ENCODE peak calls at places on chromosomes 6 and 20, in four cellular contexts. One of them, this sample, is unnamed.
A peak's percentile ranks its signal among the peaks of the same experiment; 100 is the strongest.

GRCh38 chr20:51536116-51537069 is 6.1 kb downstream of the NFATC2 start:
- DNase-seq in AG04450: no peak
- DNase-seq in neural crest cell: no peak
- DNase-seq in uterus: no peak
- DNase-seq in this sample: no peak

GRCh38 chr6:75882734-75883133 is 133.7 kb downstream of the MYO6 start:
- DNase-seq in AG04450: peak; percentile 21
- DNase-seq in neural crest cell: no peak
- DNase-seq in uterus: no peak
- DNase-seq in this sample: no peak

GRCh38 chr20:35296101-35296554 is 3.9 kb upstream of the FAM83C start:
- DNase-seq in AG04450: no peak
- DNase-seq in neural crest cell: no peak
- DNase-seq in uterus: no peak
- DNase-seq in this sample: no peak

GRCh38 chr6:84641076-84641475 is 123.3 kb downstream of the TBX18 start:
- DNase-seq in AG04450: no peak
- DNase-seq in neural crest cell: no peak
- DNase-seq in uterus: no peak
- DNase-seq in this sample: no peak

GRCh38 chr20:57849126-57849867 is 139.5 kb upstream of the PMEPA1 start:
- DNase-seq in AG04450: no peak
- DNase-seq in neural crest cell: no peak
- DNase-seq in uterus: no peak
- DNase-seq in this sample: peak; percentile 42

GRCh38 chr20:62524486-62524885 is 48.7 kb upstream of the GATA5 start:
- DNase-seq in AG04450: no peak
- DNase-seq in neural crest cell: no peak
- DNase-seq in uterus: no peak
- DNase-seq in this sample: no peak

GRCh38 chr6:66986940-66987339 is 1279.9 kb upstream of the EYS start:
- DNase-seq in AG04450: no peak
- DNase-seq in neural crest cell: no peak
- DNase-seq in uterus: no peak
- DNase-seq in this sample: no peak

GRCh38 chr6:5132741-5133140 is 47.6 kb downstream of the PPP1R3G start:
- DNase-seq in AG04450: peak; percentile 91
- DNase-seq in neural crest cell: no peak
- DNase-seq in uterus: peak; percentile 70
- DNase-seq in this sample: no peak

GRCh38 chr6:161162722-161163121 is 111.1 kb downstream of the AGPAT4 start:
- DNase-seq in AG04450: no peak
- DNase-seq in neural crest cell: no peak
- DNase-seq in uterus: no peak
- DNase-seq in this sample: no peak

This sample was measured in ecto neural progenitor cell.